ENCODE peak calls at places on chromosomes 6 and 20, in five cellular contexts. O, Y, K, D and S are unnamed samples.

GRCh38 chr6:159788276-159788675 is 1.1 kb downstream of the TCP1 start:
- DNase-seq in O (peak; percentile 12), Y (no peak), K (no peak), D (no peak), S (peak; percentile 60)

GRCh38 chr20:38649275-38649891 is 47.8 kb downstream of the ARHGAP40 start:
- DNase-seq in D (no peak), K (peak; percentile 21), O (no peak), Y (peak; percentile 57), S (peak; percentile 26)

GRCh38 chr20:20318318-20319161 is 49.4 kb upstream of the INSM1 start:
- DNase-seq in K (no peak), O (no peak), Y (no peak), D (no peak), S (no peak)

GRCh38 chr20:329851-330232 is 4.5 kb downstream of the SOX12 start:
- DNase-seq in D (no peak), Y (no peak), O (no peak), K (no peak), S (no peak)

GRCh38 chr6:43742285-43742684 is 27.7 kb upstream of the VEGFA start:
- DNase-seq in K (no peak), O (no peak), D (no peak), Y (no peak), S (no peak)

GRCh38 chr20:14259691-14260090 is 77.7 kb downstream of the FLRT3 start:
- DNase-seq in D (peak; percentile 22), Y (no peak), K (no peak), O (no peak), S (no peak)

GRCh38 chr6:157647261-157647915 is 175.7 kb upstream of the SNX9 start:
- DNase-seq in K (no peak), O (no peak), D (no peak), Y (no peak), S (no peak)

GRCh38 chr6:134757911-134758361 is 192.0 kb downstream of the ALDH8A1 start:
- DNase-seq in D (no peak), K (no peak), O (no peak), Y (peak; percentile 13), S (no peak)

GRCh38 chr6:43604174-43604573 is 24.9 kb downstream of the GTPBP2 start:
- DNase-seq in O (no peak), D (peak; percentile 70), K (no peak), Y (no peak), S (no peak)

GRCh38 chr6:106799008-106799952 is 169.9 kb downstream of the QRSL1 start:
- DNase-seq in D (no peak), O (no peak), K (no peak), Y (peak; percentile 35), S (peak; percentile 52)

GRCh38 chr6:10146723-10147451 is 268.0 kb downstream of the TFAP2A start:
- DNase-seq in D (no peak), Y (peak; percentile 35), O (no peak), K (no peak), S (peak; percentile 24)